ENCODE peak calls at places on chromosomes 6 and 20, in four cellular contexts. One of them, this sample, is unnamed.

GRCh38 chr6:4804095-4804494 is 27.9 kb downstream of the CDYL start:
- DNase-seq in aorta: no peak
- DNase-seq in breast epithelium: no peak
- DNase-seq in fibroblast of lung: peak; percentile 60
- DNase-seq in this sample: peak; percentile 73

GRCh38 chr20:36917943-36918342 is 33.6 kb downstream of the SAMHD1 start:
- DNase-seq in fibroblast of lung: peak; percentile 22
- DNase-seq in breast epithelium: no peak
- DNase-seq in aorta: no peak
- DNase-seq in this sample: no peak

GRCh38 chr6:134340574-134340973 is 22.7 kb upstream of the SGK1 start:
- DNase-seq in aorta: no peak
- DNase-seq in breast epithelium: no peak
- DNase-seq in fibroblast of lung: no peak
- DNase-seq in this sample: no peak

GRCh38 chr6:56699066-56699654 is 56.5 kb upstream of the DST start:
- DNase-seq in aorta: no peak
- DNase-seq in fibroblast of lung: peak; percentile 73
- DNase-seq in breast epithelium: no peak
- DNase-seq in this sample: peak; percentile 63

GRCh38 chr6:103797738-103798137 is 1062.0 kb downstream of the HACE1 start:
- DNase-seq in aorta: no peak
- DNase-seq in fibroblast of lung: no peak
- DNase-seq in breast epithelium: no peak
- DNase-seq in this sample: peak; percentile 4

GRCh38 chr6:148947621-148948444 is 201.0 kb downstream of the UST start:
- DNase-seq in fibroblast of lung: peak; percentile 88
- DNase-seq in breast epithelium: peak; percentile 73
- DNase-seq in aorta: peak; percentile 88
- DNase-seq in this sample: peak; percentile 75

GRCh38 chr6:6931047-6932025 is 176.4 kb upstream of the RREB1 start:
- DNase-seq in breast epithelium: no peak
- DNase-seq in aorta: no peak
- DNase-seq in fibroblast of lung: no peak
- DNase-seq in this sample: no peak

GRCh38 chr6:5866547-5867051 is 140.1 kb downstream of the NRN1 start:
- DNase-seq in aorta: no peak
- DNase-seq in breast epithelium: no peak
- DNase-seq in fibroblast of lung: peak; percentile 39
- DNase-seq in this sample: peak; percentile 83

GRCh38 chr20:4512891-4513550 is 208.7 kb upstream of the PRND start:
- DNase-seq in breast epithelium: no peak
- DNase-seq in fibroblast of lung: peak; percentile 91
- DNase-seq in aorta: no peak
- DNase-seq in this sample: peak; percentile 95

GRCh38 chr6:117270121-117270959 is 5.0 kb downstream of the VGLL2 start:
- DNase-seq in breast epithelium: no peak
- DNase-seq in fibroblast of lung: no peak
- DNase-seq in aorta: peak; percentile 44
- DNase-seq in this sample: peak; percentile 13

GRCh38 chr6:160391419-160392116 is 43.4 kb downstream of the SLC22A3 start:
- DNase-seq in breast epithelium: no peak
- DNase-seq in aorta: no peak
- DNase-seq in fibroblast of lung: peak; percentile 80
- DNase-seq in this sample: peak; percentile 95

GRCh38 chr6:116352515-116353471 is 18.0 kb upstream of the DSE start:
- DNase-seq in fibroblast of lung: peak; percentile 80
- DNase-seq in breast epithelium: no peak
- DNase-seq in aorta: no peak
- DNase-seq in this sample: peak; percentile 71

GRCh38 chr6:112802154-112802553 is 455.0 kb downstream of the RFPL4B start:
- DNase-seq in aorta: no peak
- DNase-seq in breast epithelium: no peak
- DNase-seq in fibroblast of lung: peak; percentile 94
- DNase-seq in this sample: peak; percentile 83

GRCh38 chr20:722822-723644 is 45.3 kb downstream of the SLC52A3 start:
- DNase-seq in breast epithelium: no peak
- DNase-seq in fibroblast of lung: no peak
- DNase-seq in aorta: no peak
- DNase-seq in this sample: no peak

GRCh38 chr6:17210683-17211082 is 70.5 kb upstream of the RBM24 start:
- DNase-seq in fibroblast of lung: no peak
- DNase-seq in breast epithelium: no peak
- DNase-seq in aorta: no peak
- DNase-seq in this sample: no peak

GRCh38 chr20:48769111-48769879 is 58.5 kb downstream of the PREX1 start:
- DNase-seq in breast epithelium: no peak
- DNase-seq in fibroblast of lung: no peak
- DNase-seq in aorta: no peak
- DNase-seq in this sample: no peak

GRCh38 chr6:161463061-161463460 is 189.2 kb upstream of the AGPAT4 start:
- DNase-seq in aorta: no peak
- DNase-seq in breast epithelium: no peak
- DNase-seq in fibroblast of lung: no peak
- DNase-seq in this sample: no peak

GRCh38 chr20:6034134-6034969 is 19.5 kb downstream of the LRRN4 start:
- DNase-seq in aorta: no peak
- DNase-seq in breast epithelium: no peak
- DNase-seq in fibroblast of lung: peak; percentile 28
- DNase-seq in this sample: no peak

GRCh38 chr6:79833264-79833663 is 114.1 kb downstream of the ELOVL4 start:
- DNase-seq in breast epithelium: no peak
- DNase-seq in fibroblast of lung: peak; percentile 3
- DNase-seq in aorta: no peak
- DNase-seq in this sample: no peak

GRCh38 chr20:39960522-39961420 is 728.3 kb downstream of the MAFB start:
- DNase-seq in aorta: no peak
- DNase-seq in fibroblast of lung: no peak
- DNase-seq in breast epithelium: peak; percentile 21
- DNase-seq in this sample: no peak

GRCh38 chr6:4791174-4791573 is 15.0 kb downstream of the CDYL start:
- DNase-seq in breast epithelium: no peak
- DNase-seq in aorta: no peak
- DNase-seq in fibroblast of lung: peak; percentile 28
- DNase-seq in this sample: no peak

GRCh38 chr6:108902389-108902792 is 54.2 kb downstream of the ARMC2 start:
- DNase-seq in fibroblast of lung: no peak
- DNase-seq in aorta: no peak
- DNase-seq in breast epithelium: no peak
- DNase-seq in this sample: peak; percentile 29

GRCh38 chr6:154567695-154568220 is 57.3 kb upstream of the CNKSR3 start:
- DNase-seq in aorta: no peak
- DNase-seq in fibroblast of lung: no peak
- DNase-seq in breast epithelium: no peak
- DNase-seq in this sample: no peak

GRCh38 chr20:44460795-44461141 is 14.9 kb upstream of the TTPAL start:
- DNase-seq in aorta: no peak
- DNase-seq in breast epithelium: no peak
- DNase-seq in fibroblast of lung: peak; percentile 64
- DNase-seq in this sample: peak; percentile 43

GRCh38 chr6:121886223-121886830 is 450.9 kb downstream of the GJA1 start:
- DNase-seq in aorta: no peak
- DNase-seq in breast epithelium: no peak
- DNase-seq in fibroblast of lung: peak; percentile 68
- DNase-seq in this sample: peak; percentile 28

GRCh38 chr20:47770931-47771330 is 14.3 kb downstream of the SULF2 start:
- DNase-seq in fibroblast of lung: no peak
- DNase-seq in breast epithelium: no peak
- DNase-seq in aorta: peak; percentile 63
- DNase-seq in this sample: no peak

GRCh38 chr6:4180653-4181255 is 45.4 kb upstream of the ECI2 start:
- DNase-seq in aorta: no peak
- DNase-seq in fibroblast of lung: peak; percentile 67
- DNase-seq in breast epithelium: no peak
- DNase-seq in this sample: peak; percentile 56

GRCh38 chr6:87341899-87342298 is 2.7 kb upstream of the C6orf163 start:
- DNase-seq in fibroblast of lung: no peak
- DNase-seq in aorta: no peak
- DNase-seq in breast epithelium: no peak
- DNase-seq in this sample: no peak

GRCh38 chr20:41308290-41308691 is 9.2 kb downstream of the ZHX3 start:
- DNase-seq in fibroblast of lung: peak; percentile 76
- DNase-seq in breast epithelium: no peak
- DNase-seq in aorta: no peak
- DNase-seq in this sample: peak; percentile 67

GRCh38 chr20:237479-237878 is 10.4 kb downstream of the DEFB129 start:
- DNase-seq in fibroblast of lung: no peak
- DNase-seq in aorta: peak; percentile 53
- DNase-seq in breast epithelium: no peak
- DNase-seq in this sample: no peak

GRCh38 chr6:160284575-160284974 is 26.0 kb upstream of the SLC22A2 start:
- DNase-seq in aorta: no peak
- DNase-seq in breast epithelium: no peak
- DNase-seq in fibroblast of lung: no peak
- DNase-seq in this sample: no peak

GRCh38 chr6:121794630-121795029 is 359.2 kb downstream of the GJA1 start:
- DNase-seq in fibroblast of lung: peak; percentile 85
- DNase-seq in breast epithelium: no peak
- DNase-seq in aorta: peak; percentile 50
- DNase-seq in this sample: peak; percentile 95

GRCh38 chr6:7468382-7469081 is 72.9 kb upstream of the DSP start:
- DNase-seq in breast epithelium: no peak
- DNase-seq in fibroblast of lung: peak; percentile 23
- DNase-seq in aorta: no peak
- DNase-seq in this sample: peak; percentile 77

DNA sequence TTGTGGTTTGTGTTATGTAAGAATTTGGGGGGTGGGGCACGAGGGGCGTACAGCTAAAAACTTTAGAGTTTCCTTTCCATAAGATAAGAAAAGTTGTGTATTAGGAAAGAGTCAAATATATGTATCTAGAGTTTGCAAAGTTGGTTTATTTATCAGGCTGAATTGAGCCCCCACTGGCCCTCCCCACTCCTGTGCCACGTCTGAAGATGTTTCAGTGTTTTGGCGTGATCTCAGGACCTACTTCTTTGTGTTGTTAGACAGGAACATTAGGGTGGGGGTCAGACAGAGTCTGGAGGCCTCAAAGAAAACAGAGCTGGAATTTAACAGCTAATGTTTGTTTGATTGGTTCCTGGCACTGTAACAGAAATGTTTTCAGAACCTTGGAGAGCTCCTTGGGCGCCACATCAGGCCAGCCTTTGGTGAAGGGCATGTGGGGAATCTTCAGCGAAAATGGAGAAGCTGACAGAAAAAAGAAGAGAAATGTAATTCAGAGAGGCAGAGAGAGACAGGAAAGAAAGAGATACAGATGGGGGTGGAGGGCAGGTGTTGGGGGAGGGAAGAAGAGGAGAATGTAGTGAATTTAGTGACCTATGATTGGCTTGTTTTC is 674 bp downstream of the NRSN1 start:
- DNase-seq in breast epithelium: no peak
- DNase-seq in aorta: no peak
- DNase-seq in fibroblast of lung: peak; percentile 55
- DNase-seq in this sample: peak; percentile 46
- H3K4me3 ChIP-seq in breast epithelium: no peak overlapping the region
- H3K4me3 ChIP-seq in aorta: no peak overlapping the region
- H3K4me3 ChIP-seq in fibroblast of lung: no peak overlapping the region
- H3K4me3 ChIP-seq in this sample: no peak overlapping the region

GRCh38 chr20:25865715-25866656 is 169.3 kb upstream of the ZNF337 start:
- DNase-seq in aorta: peak; percentile 85
- DNase-seq in breast epithelium: no peak
- DNase-seq in fibroblast of lung: peak; percentile 49
- DNase-seq in this sample: peak; percentile 52
- H3K27me3 ChIP-seq in aorta: no peaks in the 10 kb centered on the region
- H3K27me3 ChIP-seq in breast epithelium: no peaks in the 10 kb centered on the region
- H3K27me3 ChIP-seq in fibroblast of lung: peaks cover 19% of the 10 kb centered on the region
- H3K27me3 ChIP-seq in this sample: peaks cover 3% of the 10 kb centered on the region

GRCh38 chr6:18391018-18391417 is 3.9 kb downstream of the RNF144B start:
- DNase-seq in fibroblast of lung: no peak
- DNase-seq in breast epithelium: no peak
- DNase-seq in aorta: no peak
- DNase-seq in this sample: no peak
- H3K4me3 ChIP-seq in fibroblast of lung: no peak overlapping the region
- H3K4me3 ChIP-seq in breast epithelium: peak overlapping the region; percentile 65
- H3K4me3 ChIP-seq in aorta: no peak overlapping the region
- H3K4me3 ChIP-seq in this sample: no peak overlapping the region

GRCh38 chr20:60407011-60407771 is 449.0 kb downstream of the CDH26 start:
- DNase-seq in fibroblast of lung: no peak
- DNase-seq in aorta: no peak
- DNase-seq in breast epithelium: no peak
- DNase-seq in this sample: no peak
- H3K27me3 ChIP-seq in fibroblast of lung: no peaks in the 10 kb centered on the region
- H3K27me3 ChIP-seq in aorta: peaks cover 2% of the 10 kb centered on the region
- H3K27me3 ChIP-seq in breast epithelium: no peaks in the 10 kb centered on the region
- H3K27me3 ChIP-seq in this sample: no peaks in the 10 kb centered on the region

GRCh38 chr6:1178590-1178989 is 133.3 kb upstream of the FOXQ1 start:
- DNase-seq in breast epithelium: no peak
- DNase-seq in aorta: no peak
- DNase-seq in fibroblast of lung: no peak
- DNase-seq in this sample: no peak

GRCh38 chr6:1179571-1180459 is 132.1 kb upstream of the FOXQ1 start:
- DNase-seq in breast epithelium: no peak
- DNase-seq in fibroblast of lung: no peak
- DNase-seq in aorta: no peak
- DNase-seq in this sample: peak; percentile 64

GRCh38 chr6:1181939-1182338 is 130.0 kb upstream of the FOXQ1 start:
- DNase-seq in fibroblast of lung: no peak
- DNase-seq in breast epithelium: no peak
- DNase-seq in aorta: no peak
- DNase-seq in this sample: peak; percentile 62

GRCh38 chr6:1175877-1176276 is 136.0 kb upstream of the FOXQ1 start:
- DNase-seq in aorta: no peak
- DNase-seq in fibroblast of lung: no peak
- DNase-seq in breast epithelium: no peak
- DNase-seq in this sample: peak; percentile 75

GRCh38 chr6:1176595-1176994 is 135.3 kb upstream of the FOXQ1 start:
- DNase-seq in breast epithelium: no peak
- DNase-seq in fibroblast of lung: no peak
- DNase-seq in aorta: no peak
- DNase-seq in this sample: no peak
- H3K4me3 ChIP-seq in breast epithelium: no peak overlapping the region
- H3K4me3 ChIP-seq in fibroblast of lung: no peak overlapping the region
- H3K4me3 ChIP-seq in aorta: no peak overlapping the region
- H3K4me3 ChIP-seq in this sample: no peak overlapping the region

GRCh38 chr6:28213213-28213523 is 11.9 kb upstream of the ZSCAN9 start:
- DNase-seq in breast epithelium: no peak
- DNase-seq in aorta: no peak
- DNase-seq in fibroblast of lung: no peak
- DNase-seq in this sample: no peak
- H3K27me3 ChIP-seq in breast epithelium: peaks cover 70% of the 10 kb centered on the region
- H3K27me3 ChIP-seq in aorta: no peaks in the 10 kb centered on the region
- H3K27me3 ChIP-seq in fibroblast of lung: peaks cover 18% of the 10 kb centered on the region
- H3K27me3 ChIP-seq in this sample: peaks cover 2% of the 10 kb centered on the region

This sample was measured in bronchial epithelial cell.